ENCODE peak calls at places on chromosomes 3 and 15, in seven cellular contexts. V, M, S, C, R, X and G are unnamed samples.

GRCh38 chr15:90418627-90419026 is 30.6 kb downstream of the IQGAP1 start:
- DNase-seq in V (no peak), M (no peak), S (no peak), C (no peak), R (no peak), X (no peak), G (no peak)

GRCh38 chr3:170257145-170257544 is 34.9 kb downstream of the PRKCI start:
- DNase-seq in V (no peak), M (no peak), S (no peak), C (no peak), R (no peak), X (no peak), G (no peak)

GRCh38 chr15:41806291-41807181 is 21.4 kb upstream of the JMJD7 start:
- DNase-seq in V (peak; percentile 57), M (no peak), S (no peak), C (no peak), R (no peak), X (peak; percentile 59), G (peak; percentile 59)

GRCh38 chr3:131432441-131432840 is 50.9 kb downstream of the NUDT16 start:
- DNase-seq in V (no peak), M (no peak), S (no peak), C (no peak), R (no peak), X (no peak), G (no peak)

GRCh38 chr3:117052356-117052755 is 342.8 kb downstream of the TUSC7 start:
- DNase-seq in V (no peak), M (no peak), S (no peak), C (peak; percentile 24), R (peak; percentile 77), X (no peak), G (no peak)

GRCh38 chr15:38707802-38708671 is 143.4 kb upstream of the RASGRP1 start:
- DNase-seq in V (peak; percentile 53), M (peak; percentile 72), S (peak; percentile 58), C (peak; percentile 82), R (peak; percentile 80), X (peak; percentile 51), G (peak; percentile 40)

GRCh38 chr3:148789156-148789555 is 38.5 kb upstream of the CPB1 start:
- DNase-seq in V (no peak), M (peak; percentile 28), S (peak; percentile 15), C (peak; percentile 45), R (no peak), X (no peak), G (no peak)

GRCh38 chr3:10357592-10358308 is 36.8 kb upstream of the SEC13 start:
- DNase-seq in V (no peak), M (peak; percentile 16), S (no peak), C (peak; percentile 94), R (peak; percentile 95), X (no peak), G (no peak)

GRCh38 chr3:129539201-129539600 is 3.8 kb upstream of the H1-8 start:
- DNase-seq in V (no peak), M (no peak), S (no peak), C (no peak), R (no peak), X (no peak), G (no peak)

GRCh38 chr15:97661796-97662195 is 298.7 kb upstream of the ARRDC4 start:
- DNase-seq in V (no peak), M (no peak), S (no peak), C (no peak), R (no peak), X (no peak), G (no peak)

GRCh38 chr3:146555311-146555710 is 10.9 kb upstream of the PLSCR1 start:
- DNase-seq in V (no peak), M (no peak), S (no peak), C (no peak), R (no peak), X (no peak), G (no peak)

GRCh38 chr3:8183627-8184026 is 318.0 kb upstream of the LMCD1 start:
- DNase-seq in V (no peak), M (no peak), S (no peak), C (no peak), R (no peak), X (no peak), G (no peak)

GRCh38 chr15:60590935-60591490 is 112.1 kb upstream of the ICE2 start:
- DNase-seq in V (peak; percentile 68), M (peak; percentile 72), S (peak; percentile 47), C (peak; percentile 54), R (peak; percentile 36), X (peak; percentile 78), G (peak; percentile 56)

GRCh38 chr3:39196671-39197446 is 4.5 kb upstream of the XIRP1 start:
- DNase-seq in V (no peak), M (peak; percentile 58), S (no peak), C (no peak), R (peak; percentile 7), X (no peak), G (no peak)

GRCh38 chr15:49178477-49178876 is 8.4 kb downstream of the GALK2 start:
- DNase-seq in V (no peak), M (no peak), S (no peak), C (no peak), R (no peak), X (no peak), G (no peak)

GRCh38 chr3:133152056-133152455 is 113.9 kb downstream of the TMEM108 start:
- DNase-seq in V (no peak), M (peak; percentile 44), S (no peak), C (no peak), R (no peak), X (no peak), G (no peak)

GRCh38 chr15:52394020-52394608 is 98.5 kb upstream of the MYO5C start:
- DNase-seq in V (no peak), M (peak; percentile 68), S (no peak), C (no peak), R (no peak), X (no peak), G (no peak)

GRCh38 chr3:177410734-177411133 is 213.5 kb upstream of the TBL1XR1 start:
- DNase-seq in V (no peak), M (no peak), S (no peak), C (no peak), R (no peak), X (no peak), G (no peak)

GRCh38 chr3:94130690-94131089 is 67.8 kb downstream of the NSUN3 start:
- DNase-seq in V (no peak), M (no peak), S (no peak), C (no peak), R (no peak), X (no peak), G (no peak)

GRCh38 chr15:63331456-63331855 is 50.2 kb downstream of the CA12 start:
- DNase-seq in V (no peak), M (no peak), S (no peak), C (no peak), R (peak; percentile 43), X (no peak), G (no peak)

GRCh38 chr15:36161781-36162212 is 417.6 kb upstream of the CDIN1 start:
- DNase-seq in V (peak; percentile 27), M (peak; percentile 26), S (peak; percentile 21), C (peak; percentile 20), R (no peak), X (no peak), G (peak; percentile 30)

GRCh38 chr15:91225728-91226127 is 125.7 kb downstream of the SV2B start:
- DNase-seq in V (no peak), M (no peak), S (no peak), C (no peak), R (no peak), X (no peak), G (no peak)

GRCh38 chr15:80495406-80495942 is 91.3 kb downstream of the ARNT2 start:
- DNase-seq in V (no peak), M (no peak), S (no peak), C (no peak), R (no peak), X (no peak), G (no peak)

GRCh38 chr3:40189118-40189517 is 120.4 kb upstream of the EIF1B start:
- DNase-seq in V (no peak), M (no peak), S (no peak), C (no peak), R (no peak), X (peak; percentile 16), G (no peak)

GRCh38 chr15:94001113-94001919 is 230.0 kb upstream of the MCTP2 start:
- DNase-seq in V (no peak), M (no peak), S (no peak), C (no peak), R (no peak), X (no peak), G (no peak)

DNA sequence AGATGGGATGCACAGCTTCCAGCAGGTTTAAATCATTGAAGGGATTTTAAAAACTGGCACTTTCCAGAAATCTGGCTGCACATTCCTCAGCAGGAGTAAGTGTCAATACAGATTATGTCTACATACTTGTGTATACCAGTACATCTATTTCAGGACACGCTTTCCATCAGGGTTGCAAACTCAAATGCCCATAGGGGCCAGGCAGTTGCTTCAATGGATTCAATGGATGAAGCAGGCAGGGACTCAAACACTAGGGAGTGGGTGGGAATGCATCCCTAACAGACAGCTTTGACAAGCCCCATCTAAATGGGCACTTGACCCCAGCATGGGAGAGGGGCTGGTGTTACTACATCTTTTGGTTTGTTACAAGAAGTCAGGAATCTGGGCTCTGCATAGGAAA is 136.8 kb downstream of the FOXP1 start:
- DNase-seq in V (no peak), M (no peak), S (no peak), C (no peak), R (no peak), X (no peak), G (no peak)
- H3K23ac ChIP-seq in V (no peak overlapping the region), M (no peak overlapping the region), S (no peak overlapping the region), C (no peak overlapping the region), R (peak overlapping the region; percentile 65), X (no peak overlapping the region), G (no peak overlapping the region)

DNA sequence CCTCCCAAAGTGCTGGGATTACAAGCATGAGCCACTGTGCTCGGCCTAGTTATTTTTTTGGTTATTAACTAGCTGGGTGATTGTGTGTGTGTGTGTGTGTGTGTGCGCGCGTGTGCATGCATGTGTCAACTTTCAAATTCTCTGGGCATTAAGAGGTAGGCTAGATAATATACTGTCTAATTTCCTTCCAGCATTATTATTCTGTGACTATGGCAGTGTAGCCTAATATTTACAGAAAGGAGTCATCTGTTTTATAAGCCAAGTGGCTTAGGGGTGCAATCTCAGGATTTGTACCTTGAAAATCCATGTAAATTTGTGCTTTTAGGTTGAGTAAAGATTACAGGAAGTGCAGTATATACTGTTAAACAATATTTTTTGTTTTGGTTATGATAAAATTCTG is 85.1 kb upstream of the ZBTB20 start:
- DNase-seq in V (no peak), M (no peak), S (no peak), C (no peak), R (peak; percentile 41), X (no peak), G (no peak)
- H4K8ac ChIP-seq in V (no peak overlapping the region), M (no peak overlapping the region), S (no peak overlapping the region), C (no peak overlapping the region), R (no peak overlapping the region), X (no peak overlapping the region), G (no peak overlapping the region)

GRCh38 chr15:82858932-82859331 is 49.5 kb downstream of the WHAMM start:
- DNase-seq in V (no peak), M (no peak), S (no peak), C (no peak), R (no peak), X (no peak), G (no peak)
- H2BK5ac ChIP-seq in V (no peak overlapping the region), M (no peak overlapping the region), S (no peak overlapping the region), C (no peak overlapping the region), R (no peak overlapping the region), X (no peak overlapping the region), G (no peak overlapping the region)

GRCh38 chr15:46956456-46956855 is 760.8 kb upstream of the SEMA6D start:
- DNase-seq in V (no peak), M (no peak), S (no peak), C (no peak), R (no peak), X (no peak), G (no peak)

GRCh38 chr15:46961795-46962194 is 755.5 kb upstream of the SEMA6D start:
- DNase-seq in V (no peak), M (peak; percentile 85), S (no peak), C (peak; percentile 72), R (no peak), X (no peak), G (no peak)
- H3K23ac ChIP-seq in V (no peak overlapping the region), M (no peak overlapping the region), S (no peak overlapping the region), C (no peak overlapping the region), R (no peak overlapping the region), X (no peak overlapping the region), G (no peak overlapping the region)